ENCODE peak calls at places on chromosome 10, in seven cellular contexts. P is H1, T is K562, Q is HCT116, B is SK-N-SH, D is HepG2, U is GM12878. E is an unnamed sample.

GRCh38 chr10:102508506-102508905 is 4.7 kb downstream of the SUFU start:
- DNase-seq in P (no peak), D (no peak), U (no peak), B (no peak), T (no peak), Q (no peak), E (no peak)

GRCh38 chr10:130047336-130047735 is 63.3 kb downstream of the C10orf143 start:
- DNase-seq in Q (no peak), U (no peak), D (no peak), T (no peak), B (no peak), P (no peak), E (no peak)

GRCh38 chr10:103416436-103417147 is 20.2 kb downstream of the PDCD11 start:
- DNase-seq in B (peak), U (peak), D (peak), T (peak), Q (peak), P (no peak), E (peak)

GRCh38 chr10:100562008-100562672 is 26.4 kb downstream of the HIF1AN start:
- DNase-seq in U (peak), P (peak), Q (peak), T (peak), B (peak), D (peak), E (peak)

GRCh38 chr10:123997013-123997412 is 96.4 kb downstream of the CHST15 start:
- DNase-seq in D (no peak), T (no peak), U (no peak), B (peak), Q (no peak), P (no peak), E (no peak)

GRCh38 chr10:93334181-93334580 is 148.0 kb downstream of the MYOF start:
- DNase-seq in D (no peak), Q (no peak), B (no peak), P (no peak), U (no peak), T (no peak), E (no peak)

GRCh38 chr10:97572214-97572989 is at the start of gene ANKRD2:
- DNase-seq in T (peak), B (peak), P (peak), D (peak), Q (peak), U (no peak), E (peak)

GRCh38 chr10:103833731-103834365 is 21.5 kb downstream of the SH3PXD2A start:
- DNase-seq in D (peak), B (no peak), T (peak), P (no peak), Q (no peak), U (no peak), E (peak)

GRCh38 chr10:88389456-88389855 is 193.7 kb downstream of the RNLS start:
- DNase-seq in T (no peak), U (peak), Q (no peak), B (no peak), D (peak), P (no peak), E (peak)

GRCh38 chr10:48497965-48498770 is 106.7 kb downstream of the ARHGAP22 start:
- DNase-seq in B (no peak), Q (no peak), D (no peak), T (no peak), P (no peak), U (no peak), E (no peak)

GRCh38 chr10:104323085-104323484 is 15.2 kb downstream of the ITPRIP start:
- DNase-seq in B (no peak), P (no peak), Q (no peak), D (no peak), U (no peak), T (no peak), E (no peak)

GRCh38 chr10:123274513-123275182 is 120.4 kb downstream of the BUB3 start:
- DNase-seq in T (no peak), D (no peak), P (no peak), B (no peak), Q (no peak), U (no peak), E (no peak)

GRCh38 chr10:132915411-132915810 is 27.0 kb downstream of the CFAP46 start:
- DNase-seq in Q (no peak), T (no peak), D (no peak), P (no peak), U (no peak), B (no peak), E (no peak)

GRCh38 chr10:127563718-127564553 is 14.8 kb downstream of the NPS start:
- DNase-seq in U (no peak), T (peak), D (no peak), B (peak), Q (peak), P (no peak), E (no peak)

GRCh38 chr10:127694580-127695193 is 42.3 kb upstream of the FOXI2 start:
- DNase-seq in U (no peak), Q (peak), B (peak), T (peak), D (peak), P (peak), E (peak)

GRCh38 chr10:28940158-28940888 is 263.0 kb downstream of the BAMBI start:
- DNase-seq in B (no peak), T (no peak), D (peak), Q (no peak), P (no peak), U (no peak), E (no peak)

GRCh38 chr10:49831352-49832040 is 69.4 kb upstream of the OGDHL start:
- DNase-seq in P (peak), U (no peak), T (no peak), D (no peak), B (no peak), Q (no peak), E (no peak)

GRCh38 chr10:7230956-7231355 is 179.9 kb downstream of the SFMBT2 start:
- DNase-seq in U (no peak), D (no peak), T (no peak), B (no peak), P (no peak), Q (no peak), E (no peak)

GRCh38 chr10:10878944-10879343 is 138.7 kb upstream of the CELF2 start:
- DNase-seq in P (no peak), Q (no peak), U (no peak), T (no peak), D (no peak), B (no peak), E (no peak)

GRCh38 chr10:74056081-74056818 is 58.3 kb downstream of the VCL start:
- DNase-seq in T (no peak), D (peak), U (peak), Q (peak), P (no peak), B (no peak), E (peak)

GRCh38 chr10:114393886-114394285 is 10.4 kb downstream of the AFAP1L2 start:
- DNase-seq in Q (no peak), B (no peak), D (no peak), P (no peak), T (no peak), U (no peak), E (no peak)

GRCh38 chr10:8416192-8416701 is 361.8 kb downstream of the GATA3 start:
- DNase-seq in T (no peak), B (no peak), U (no peak), Q (no peak), P (no peak), D (no peak), E (no peak)

GRCh38 chr10:16519250-16519907 is 2.3 kb downstream of the C1QL3 start:
- DNase-seq in P (no peak), U (no peak), B (no peak), D (no peak), T (no peak), Q (no peak), E (no peak)

GRCh38 chr10:10677479-10677878 is 340.2 kb upstream of the CELF2 start:
- DNase-seq in P (peak), U (peak), Q (no peak), B (peak), T (no peak), D (no peak), E (peak)

GRCh38 chr10:63286754-63287264 is 153.7 kb downstream of the NRBF2 start:
- DNase-seq in P (no peak), U (peak), D (no peak), Q (no peak), B (no peak), T (no peak), E (peak)

GRCh38 chr10:63283093-63283492 is 150.0 kb downstream of the NRBF2 start:
- DNase-seq in T (no peak), P (no peak), U (no peak), B (no peak), D (no peak), Q (no peak), E (no peak)

GRCh38 chr10:63281967-63282366 is 148.8 kb downstream of the NRBF2 start:
- DNase-seq in B (no peak), P (no peak), T (no peak), Q (no peak), D (no peak), U (no peak), E (no peak)

GRCh38 chr10:63280386-63280785 is 147.3 kb downstream of the NRBF2 start:
- DNase-seq in U (no peak), B (no peak), T (no peak), D (no peak), Q (no peak), P (no peak), E (no peak)

DNA sequence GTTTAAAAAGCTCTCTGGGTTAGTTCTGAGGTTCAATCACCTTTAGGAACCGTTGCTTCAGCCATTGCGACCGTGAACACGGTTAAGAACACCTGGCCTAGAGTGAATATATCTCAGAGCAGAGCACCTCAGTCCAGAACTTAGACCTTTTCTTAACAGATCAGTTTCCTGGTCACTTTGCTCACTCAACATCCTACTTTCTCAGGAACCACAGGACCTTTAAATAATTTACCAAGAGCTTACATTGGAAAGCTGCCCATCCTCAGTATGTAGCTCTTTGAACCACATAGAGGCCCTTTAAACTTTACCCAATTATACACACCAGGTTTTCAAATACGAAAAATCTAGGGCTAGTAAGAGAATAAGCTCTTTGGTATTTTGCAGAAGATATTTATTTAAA is 153.2 kb downstream of the NRBF2 start:
- DNase-seq in B (no peak), U (no peak), T (no peak), Q (no peak), D (peak), P (no peak), E (no peak)
- TF ChIP-seq JUND in B (no peak), U (no peak), T (no peak), Q (no peak), D (no peak), P (no peak), E (no peak)

DNA sequence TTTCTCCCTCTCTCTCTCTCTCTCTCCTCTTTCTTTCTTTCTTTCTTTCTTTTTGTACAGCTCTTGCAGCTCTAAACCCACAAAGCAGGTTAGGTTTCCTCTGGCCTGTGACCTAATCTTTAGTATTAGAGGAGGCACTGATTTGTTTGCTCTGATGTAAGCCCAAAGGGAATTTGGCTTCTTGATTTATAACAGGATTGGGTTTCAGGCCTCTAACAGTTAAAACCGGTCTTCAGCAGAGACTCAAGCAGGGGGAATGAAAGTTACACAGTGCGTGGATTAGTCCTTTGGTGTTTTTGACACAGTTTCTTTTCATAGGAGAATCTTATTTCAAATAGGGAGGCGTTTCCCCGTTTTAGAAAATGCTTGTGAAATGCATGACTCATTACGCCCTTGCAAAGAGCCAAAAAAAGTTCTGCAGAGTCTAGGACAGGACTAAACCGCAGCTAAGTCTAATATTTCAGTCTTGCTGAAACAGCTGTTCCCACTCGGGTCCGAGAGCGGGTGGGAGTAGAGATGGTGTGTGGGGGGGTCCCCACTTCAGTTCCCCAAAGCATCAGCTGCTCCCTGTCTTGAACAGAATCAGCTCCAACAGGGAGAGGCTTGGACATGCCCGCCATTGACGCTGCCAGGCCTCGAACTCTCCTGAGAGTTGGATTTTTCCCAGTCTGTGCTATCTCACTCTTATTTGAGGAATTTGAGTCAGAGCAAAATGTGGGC is 296.5 kb upstream of the PITRM1 start:
- DNase-seq in U (no peak), D (no peak), P (no peak), B (no peak), Q (peak), T (no peak), E (peak)
- TF ChIP-seq JUND in U (no peak), D (no peak), P (no peak), B (peak), Q (peak), T (no peak), E (peak)

GRCh38 chr10:75281980-75282379 is 46.2 kb upstream of the COMTD1 start:
- DNase-seq in P (no peak), T (no peak), Q (no peak), B (no peak), U (no peak), D (peak), E (no peak)
- TF ChIP-seq JUND in P (no peak), T (no peak), Q (no peak), B (no peak), U (no peak), D (no peak), E (no peak)

GRCh38 chr10:84257343-84258020 is 12.6 kb downstream of the RGR start:
- DNase-seq in B (no peak), P (no peak), T (no peak), D (no peak), Q (no peak), U (no peak), E (no peak)
- TF ChIP-seq JUND in B (no peak), P (no peak), T (no peak), D (no peak), Q (no peak), U (no peak), E (no peak)

GRCh38 chr10:84665883-84666463 is 337.6 kb downstream of the CCSER2 start:
- DNase-seq in B (no peak), T (peak), P (peak), U (no peak), Q (peak), D (peak), E (no peak)
- TF ChIP-seq JUND in B (no peak), T (no peak), P (no peak), U (no peak), Q (no peak), D (no peak), E (no peak)

GRCh38 chr10:71864861-71865473 is 13.9 kb upstream of the PSAP start:
- DNase-seq in B (no peak), Q (no peak), T (no peak), P (no peak), U (no peak), D (no peak), E (no peak)
- TF ChIP-seq JUND in B (peak), Q (no peak), T (peak), P (no peak), U (no peak), D (no peak), E (no peak)

GRCh38 chr10:47078393-47079163 is 167.3 kb downstream of the PTPN20 start:
- DNase-seq in D (no peak), B (peak), P (no peak), U (no peak), T (no peak), Q (no peak), E (no peak)
- TF ChIP-seq JUND in D (no peak), B (no peak), P (no peak), U (no peak), T (no peak), Q (no peak), E (no peak)

DNA sequence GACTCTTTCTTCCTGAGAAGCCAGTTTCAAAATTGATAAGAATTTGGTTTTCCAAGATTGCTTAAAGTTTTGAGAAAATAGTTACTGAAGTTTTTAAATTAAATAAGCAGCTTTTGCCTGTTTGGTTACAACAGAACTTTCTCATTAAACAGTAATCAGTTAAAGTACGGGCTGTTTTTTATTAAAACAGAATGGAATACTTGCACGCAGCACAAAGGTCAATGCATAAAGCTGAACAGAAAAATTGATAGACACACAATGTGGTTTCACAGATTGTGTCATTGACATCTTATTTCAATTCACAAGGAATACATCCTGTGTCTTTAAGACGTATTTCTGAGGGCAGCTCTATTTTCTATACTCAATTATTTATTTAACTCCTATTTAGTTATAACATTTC is 192.2 kb downstream of the PRKG1 start:
- DNase-seq in Q (no peak), D (no peak), T (no peak), U (no peak), P (no peak), B (no peak), E (no peak)
- TF ChIP-seq JUND in Q (no peak), D (no peak), T (no peak), U (no peak), P (no peak), B (no peak), E (no peak)